ENCODE peak calls at places on chromosomes 13 and 19, in six cellular contexts. One of them, this sample, is unnamed.
A peak's percentile ranks its signal among the peaks of the same experiment; 100 is the strongest.

GRCh38 chr19:2609389-2610116 is 92.9 kb downstream of the GNG7 start:
- DNase-seq in NCI-H446: no peak
- DNase-seq in HFF-Myc: no peak
- DNase-seq in activated CD8-positive, alpha-beta T cell treated with anti-CD3 and anti-CD28 coated beads, Interleukin-2, amount 10 ng/mL, durations not matched to agents 7 days and 5 days: no peak
- DNase-seq in activated CD4-positive, alpha-beta memory T cell treated with anti-CD3 and anti-CD28 coated beads, Interleukin-2, amount 10 ng/mL, durations not matched to agents 7 days and 5 days: no peak
- DNase-seq in GM19239: no peak
- DNase-seq in this sample: no peak

GRCh38 chr13:95523598-95523997 is 28.9 kb upstream of the CLDN10 start:
- DNase-seq in NCI-H446: no peak
- DNase-seq in HFF-Myc: no peak
- DNase-seq in activated CD8-positive, alpha-beta T cell treated with anti-CD3 and anti-CD28 coated beads, Interleukin-2, amount 10 ng/mL, durations not matched to agents 7 days and 5 days: no peak
- DNase-seq in activated CD4-positive, alpha-beta memory T cell treated with anti-CD3 and anti-CD28 coated beads, Interleukin-2, amount 10 ng/mL, durations not matched to agents 7 days and 5 days: no peak
- DNase-seq in GM19239: no peak
- DNase-seq in this sample: no peak

GRCh38 chr13:108911807-108912206 is 282.4 kb downstream of the MYO16 start:
- DNase-seq in NCI-H446: no peak
- DNase-seq in HFF-Myc: no peak
- DNase-seq in activated CD8-positive, alpha-beta T cell treated with anti-CD3 and anti-CD28 coated beads, Interleukin-2, amount 10 ng/mL, durations not matched to agents 7 days and 5 days: no peak
- DNase-seq in activated CD4-positive, alpha-beta memory T cell treated with anti-CD3 and anti-CD28 coated beads, Interleukin-2, amount 10 ng/mL, durations not matched to agents 7 days and 5 days: no peak
- DNase-seq in GM19239: no peak
- DNase-seq in this sample: no peak

GRCh38 chr13:35460061-35460460 is 16.4 kb downstream of the MAB21L1 start:
- DNase-seq in NCI-H446: no peak
- DNase-seq in HFF-Myc: no peak
- DNase-seq in activated CD8-positive, alpha-beta T cell treated with anti-CD3 and anti-CD28 coated beads, Interleukin-2, amount 10 ng/mL, durations not matched to agents 7 days and 5 days: no peak
- DNase-seq in activated CD4-positive, alpha-beta memory T cell treated with anti-CD3 and anti-CD28 coated beads, Interleukin-2, amount 10 ng/mL, durations not matched to agents 7 days and 5 days: no peak
- DNase-seq in GM19239: no peak
- DNase-seq in this sample: no peak

GRCh38 chr13:23531446-23531845 is 38.8 kb upstream of the TNFRSF19 start:
- DNase-seq in NCI-H446: no peak
- DNase-seq in HFF-Myc: no peak
- DNase-seq in activated CD8-positive, alpha-beta T cell treated with anti-CD3 and anti-CD28 coated beads, Interleukin-2, amount 10 ng/mL, durations not matched to agents 7 days and 5 days: no peak
- DNase-seq in activated CD4-positive, alpha-beta memory T cell treated with anti-CD3 and anti-CD28 coated beads, Interleukin-2, amount 10 ng/mL, durations not matched to agents 7 days and 5 days: no peak
- DNase-seq in GM19239: no peak
- DNase-seq in this sample: no peak

GRCh38 chr19:11528551-11529341 is at the start of gene ECSIT:
- DNase-seq in NCI-H446: peak; percentile 98
- DNase-seq in HFF-Myc: peak; percentile 93
- DNase-seq in activated CD8-positive, alpha-beta T cell treated with anti-CD3 and anti-CD28 coated beads, Interleukin-2, amount 10 ng/mL, durations not matched to agents 7 days and 5 days: peak; percentile 95
- DNase-seq in activated CD4-positive, alpha-beta memory T cell treated with anti-CD3 and anti-CD28 coated beads, Interleukin-2, amount 10 ng/mL, durations not matched to agents 7 days and 5 days: peak; percentile 94
- DNase-seq in GM19239: peak; percentile 97
- DNase-seq in this sample: peak; percentile 92

GRCh38 chr19:4077800-4078683 is 11.3 kb upstream of the ZBTB7A start:
- DNase-seq in NCI-H446: no peak
- DNase-seq in HFF-Myc: no peak
- DNase-seq in activated CD8-positive, alpha-beta T cell treated with anti-CD3 and anti-CD28 coated beads, Interleukin-2, amount 10 ng/mL, durations not matched to agents 7 days and 5 days: peak; percentile 72
- DNase-seq in activated CD4-positive, alpha-beta memory T cell treated with anti-CD3 and anti-CD28 coated beads, Interleukin-2, amount 10 ng/mL, durations not matched to agents 7 days and 5 days: peak; percentile 66
- DNase-seq in GM19239: peak; percentile 74
- DNase-seq in this sample: no peak

GRCh38 chr13:109778102-109778542 is 8.3 kb downstream of the IRS2 start:
- DNase-seq in NCI-H446: no peak
- DNase-seq in HFF-Myc: no peak
- DNase-seq in activated CD8-positive, alpha-beta T cell treated with anti-CD3 and anti-CD28 coated beads, Interleukin-2, amount 10 ng/mL, durations not matched to agents 7 days and 5 days: no peak
- DNase-seq in activated CD4-positive, alpha-beta memory T cell treated with anti-CD3 and anti-CD28 coated beads, Interleukin-2, amount 10 ng/mL, durations not matched to agents 7 days and 5 days: peak; percentile 20
- DNase-seq in GM19239: no peak
- DNase-seq in this sample: no peak

GRCh38 chr13:79508224-79508961 is 27.4 kb downstream of the NDFIP2 start:
- DNase-seq in NCI-H446: no peak
- DNase-seq in HFF-Myc: no peak
- DNase-seq in activated CD8-positive, alpha-beta T cell treated with anti-CD3 and anti-CD28 coated beads, Interleukin-2, amount 10 ng/mL, durations not matched to agents 7 days and 5 days: no peak
- DNase-seq in activated CD4-positive, alpha-beta memory T cell treated with anti-CD3 and anti-CD28 coated beads, Interleukin-2, amount 10 ng/mL, durations not matched to agents 7 days and 5 days: no peak
- DNase-seq in GM19239: no peak
- DNase-seq in this sample: no peak

GRCh38 chr19:29624489-29625210 is 18.6 kb downstream of the POP4 start:
- DNase-seq in NCI-H446: no peak
- DNase-seq in HFF-Myc: no peak
- DNase-seq in activated CD8-positive, alpha-beta T cell treated with anti-CD3 and anti-CD28 coated beads, Interleukin-2, amount 10 ng/mL, durations not matched to agents 7 days and 5 days: no peak
- DNase-seq in activated CD4-positive, alpha-beta memory T cell treated with anti-CD3 and anti-CD28 coated beads, Interleukin-2, amount 10 ng/mL, durations not matched to agents 7 days and 5 days: no peak
- DNase-seq in GM19239: no peak
- DNase-seq in this sample: no peak

GRCh38 chr19:37470216-37470615 is 1.1 kb downstream of the ZNF570 start:
- DNase-seq in NCI-H446: no peak
- DNase-seq in HFF-Myc: no peak
- DNase-seq in activated CD8-positive, alpha-beta T cell treated with anti-CD3 and anti-CD28 coated beads, Interleukin-2, amount 10 ng/mL, durations not matched to agents 7 days and 5 days: no peak
- DNase-seq in activated CD4-positive, alpha-beta memory T cell treated with anti-CD3 and anti-CD28 coated beads, Interleukin-2, amount 10 ng/mL, durations not matched to agents 7 days and 5 days: no peak
- DNase-seq in GM19239: no peak
- DNase-seq in this sample: no peak

GRCh38 chr19:10503002-10503789 is at the start of gene KEAP1:
- DNase-seq in NCI-H446: no peak
- DNase-seq in HFF-Myc: no peak
- DNase-seq in activated CD8-positive, alpha-beta T cell treated with anti-CD3 and anti-CD28 coated beads, Interleukin-2, amount 10 ng/mL, durations not matched to agents 7 days and 5 days: peak; percentile 51
- DNase-seq in activated CD4-positive, alpha-beta memory T cell treated with anti-CD3 and anti-CD28 coated beads, Interleukin-2, amount 10 ng/mL, durations not matched to agents 7 days and 5 days: peak; percentile 47
- DNase-seq in GM19239: no peak
- DNase-seq in this sample: no peak

GRCh38 chr13:41960195-41960699 is 662 bp downstream of the VWA8 start:
- DNase-seq in NCI-H446: no peak
- DNase-seq in HFF-Myc: no peak
- DNase-seq in activated CD8-positive, alpha-beta T cell treated with anti-CD3 and anti-CD28 coated beads, Interleukin-2, amount 10 ng/mL, durations not matched to agents 7 days and 5 days: no peak
- DNase-seq in activated CD4-positive, alpha-beta memory T cell treated with anti-CD3 and anti-CD28 coated beads, Interleukin-2, amount 10 ng/mL, durations not matched to agents 7 days and 5 days: no peak
- DNase-seq in GM19239: no peak
- DNase-seq in this sample: no peak

GRCh38 chr13:110017379-110017778 is 231.0 kb upstream of the IRS2 start:
- DNase-seq in NCI-H446: no peak
- DNase-seq in HFF-Myc: peak; percentile 95
- DNase-seq in activated CD8-positive, alpha-beta T cell treated with anti-CD3 and anti-CD28 coated beads, Interleukin-2, amount 10 ng/mL, durations not matched to agents 7 days and 5 days: no peak
- DNase-seq in activated CD4-positive, alpha-beta memory T cell treated with anti-CD3 and anti-CD28 coated beads, Interleukin-2, amount 10 ng/mL, durations not matched to agents 7 days and 5 days: no peak
- DNase-seq in GM19239: no peak
- DNase-seq in this sample: no peak

GRCh38 chr19:16588824-16589577 is 16.8 kb upstream of the SLC35E1 start:
- DNase-seq in NCI-H446: no peak
- DNase-seq in HFF-Myc: no peak
- DNase-seq in activated CD8-positive, alpha-beta T cell treated with anti-CD3 and anti-CD28 coated beads, Interleukin-2, amount 10 ng/mL, durations not matched to agents 7 days and 5 days: no peak
- DNase-seq in activated CD4-positive, alpha-beta memory T cell treated with anti-CD3 and anti-CD28 coated beads, Interleukin-2, amount 10 ng/mL, durations not matched to agents 7 days and 5 days: no peak
- DNase-seq in GM19239: no peak
- DNase-seq in this sample: no peak

GRCh38 chr13:43583331-43583730 is 203.4 kb downstream of the ENOX1 start:
- DNase-seq in NCI-H446: no peak
- DNase-seq in HFF-Myc: no peak
- DNase-seq in activated CD8-positive, alpha-beta T cell treated with anti-CD3 and anti-CD28 coated beads, Interleukin-2, amount 10 ng/mL, durations not matched to agents 7 days and 5 days: no peak
- DNase-seq in activated CD4-positive, alpha-beta memory T cell treated with anti-CD3 and anti-CD28 coated beads, Interleukin-2, amount 10 ng/mL, durations not matched to agents 7 days and 5 days: no peak
- DNase-seq in GM19239: no peak
- DNase-seq in this sample: no peak

GRCh38 chr13:28716511-28716910 is 2.3 kb downstream of the SLC46A3 start:
- DNase-seq in NCI-H446: no peak
- DNase-seq in HFF-Myc: peak; percentile 68
- DNase-seq in activated CD8-positive, alpha-beta T cell treated with anti-CD3 and anti-CD28 coated beads, Interleukin-2, amount 10 ng/mL, durations not matched to agents 7 days and 5 days: no peak
- DNase-seq in activated CD4-positive, alpha-beta memory T cell treated with anti-CD3 and anti-CD28 coated beads, Interleukin-2, amount 10 ng/mL, durations not matched to agents 7 days and 5 days: no peak
- DNase-seq in GM19239: no peak
- DNase-seq in this sample: no peak

GRCh38 chr13:26721251-26721939 is 39.2 kb downstream of the GPR12 start:
- DNase-seq in NCI-H446: no peak
- DNase-seq in HFF-Myc: no peak
- DNase-seq in activated CD8-positive, alpha-beta T cell treated with anti-CD3 and anti-CD28 coated beads, Interleukin-2, amount 10 ng/mL, durations not matched to agents 7 days and 5 days: peak; percentile 77
- DNase-seq in activated CD4-positive, alpha-beta memory T cell treated with anti-CD3 and anti-CD28 coated beads, Interleukin-2, amount 10 ng/mL, durations not matched to agents 7 days and 5 days: peak; percentile 45
- DNase-seq in GM19239: peak; percentile 27
- DNase-seq in this sample: peak; percentile 65

GRCh38 chr13:45623516-45624090 is 8.1 kb upstream of the ERICH6B start:
- DNase-seq in NCI-H446: no peak
- DNase-seq in HFF-Myc: no peak
- DNase-seq in activated CD8-positive, alpha-beta T cell treated with anti-CD3 and anti-CD28 coated beads, Interleukin-2, amount 10 ng/mL, durations not matched to agents 7 days and 5 days: no peak
- DNase-seq in activated CD4-positive, alpha-beta memory T cell treated with anti-CD3 and anti-CD28 coated beads, Interleukin-2, amount 10 ng/mL, durations not matched to agents 7 days and 5 days: no peak
- DNase-seq in GM19239: no peak
- DNase-seq in this sample: peak; percentile 22

GRCh38 chr13:107117327-107118012 is 549.5 kb upstream of the ARGLU1 start:
- DNase-seq in NCI-H446: no peak
- DNase-seq in HFF-Myc: no peak
- DNase-seq in activated CD8-positive, alpha-beta T cell treated with anti-CD3 and anti-CD28 coated beads, Interleukin-2, amount 10 ng/mL, durations not matched to agents 7 days and 5 days: no peak
- DNase-seq in activated CD4-positive, alpha-beta memory T cell treated with anti-CD3 and anti-CD28 coated beads, Interleukin-2, amount 10 ng/mL, durations not matched to agents 7 days and 5 days: no peak
- DNase-seq in GM19239: no peak
- DNase-seq in this sample: no peak

GRCh38 chr19:17576758-17577532 is 21.5 kb downstream of the COLGALT1 start:
- DNase-seq in NCI-H446: no peak
- DNase-seq in HFF-Myc: no peak
- DNase-seq in activated CD8-positive, alpha-beta T cell treated with anti-CD3 and anti-CD28 coated beads, Interleukin-2, amount 10 ng/mL, durations not matched to agents 7 days and 5 days: peak; percentile 35
- DNase-seq in activated CD4-positive, alpha-beta memory T cell treated with anti-CD3 and anti-CD28 coated beads, Interleukin-2, amount 10 ng/mL, durations not matched to agents 7 days and 5 days: peak; percentile 24
- DNase-seq in GM19239: no peak
- DNase-seq in this sample: no peak

GRCh38 chr19:21680679-21681078 is 86.7 kb downstream of the ZNF100 start:
- DNase-seq in NCI-H446: no peak
- DNase-seq in HFF-Myc: no peak
- DNase-seq in activated CD8-positive, alpha-beta T cell treated with anti-CD3 and anti-CD28 coated beads, Interleukin-2, amount 10 ng/mL, durations not matched to agents 7 days and 5 days: no peak
- DNase-seq in activated CD4-positive, alpha-beta memory T cell treated with anti-CD3 and anti-CD28 coated beads, Interleukin-2, amount 10 ng/mL, durations not matched to agents 7 days and 5 days: no peak
- DNase-seq in GM19239: no peak
- DNase-seq in this sample: no peak

GRCh38 chr19:4910594-4911273 is 1.4 kb downstream of the UHRF1 start:
- DNase-seq in NCI-H446: no peak
- DNase-seq in HFF-Myc: no peak
- DNase-seq in activated CD8-positive, alpha-beta T cell treated with anti-CD3 and anti-CD28 coated beads, Interleukin-2, amount 10 ng/mL, durations not matched to agents 7 days and 5 days: peak; percentile 53
- DNase-seq in activated CD4-positive, alpha-beta memory T cell treated with anti-CD3 and anti-CD28 coated beads, Interleukin-2, amount 10 ng/mL, durations not matched to agents 7 days and 5 days: peak; percentile 29
- DNase-seq in GM19239: peak; percentile 37
- DNase-seq in this sample: no peak

GRCh38 chr19:14063100-14063499 is 1.2 kb upstream of the PALM3 start:
- DNase-seq in NCI-H446: no peak
- DNase-seq in HFF-Myc: no peak
- DNase-seq in activated CD8-positive, alpha-beta T cell treated with anti-CD3 and anti-CD28 coated beads, Interleukin-2, amount 10 ng/mL, durations not matched to agents 7 days and 5 days: no peak
- DNase-seq in activated CD4-positive, alpha-beta memory T cell treated with anti-CD3 and anti-CD28 coated beads, Interleukin-2, amount 10 ng/mL, durations not matched to agents 7 days and 5 days: no peak
- DNase-seq in GM19239: no peak
- DNase-seq in this sample: no peak

GRCh38 chr13:113616281-113616906 is 31.8 kb downstream of the TFDP1 start:
- DNase-seq in NCI-H446: no peak
- DNase-seq in HFF-Myc: no peak
- DNase-seq in activated CD8-positive, alpha-beta T cell treated with anti-CD3 and anti-CD28 coated beads, Interleukin-2, amount 10 ng/mL, durations not matched to agents 7 days and 5 days: no peak
- DNase-seq in activated CD4-positive, alpha-beta memory T cell treated with anti-CD3 and anti-CD28 coated beads, Interleukin-2, amount 10 ng/mL, durations not matched to agents 7 days and 5 days: no peak
- DNase-seq in GM19239: no peak
- DNase-seq in this sample: no peak

GRCh38 chr19:35314858-35315470 is 14.0 kb upstream of the CD22 start:
- DNase-seq in NCI-H446: no peak
- DNase-seq in HFF-Myc: no peak
- DNase-seq in activated CD8-positive, alpha-beta T cell treated with anti-CD3 and anti-CD28 coated beads, Interleukin-2, amount 10 ng/mL, durations not matched to agents 7 days and 5 days: no peak
- DNase-seq in activated CD4-positive, alpha-beta memory T cell treated with anti-CD3 and anti-CD28 coated beads, Interleukin-2, amount 10 ng/mL, durations not matched to agents 7 days and 5 days: no peak
- DNase-seq in GM19239: no peak
- DNase-seq in this sample: no peak

GRCh38 chr19:14496849-14497346 is 971 bp upstream of the GIPC1 start:
- DNase-seq in NCI-H446: no peak
- DNase-seq in HFF-Myc: no peak
- DNase-seq in activated CD8-positive, alpha-beta T cell treated with anti-CD3 and anti-CD28 coated beads, Interleukin-2, amount 10 ng/mL, durations not matched to agents 7 days and 5 days: no peak
- DNase-seq in activated CD4-positive, alpha-beta memory T cell treated with anti-CD3 and anti-CD28 coated beads, Interleukin-2, amount 10 ng/mL, durations not matched to agents 7 days and 5 days: no peak
- DNase-seq in GM19239: no peak
- DNase-seq in this sample: no peak

GRCh38 chr13:25654332-25654731 is 282.6 kb downstream of the ATP8A2 start:
- DNase-seq in NCI-H446: no peak
- DNase-seq in HFF-Myc: no peak
- DNase-seq in activated CD8-positive, alpha-beta T cell treated with anti-CD3 and anti-CD28 coated beads, Interleukin-2, amount 10 ng/mL, durations not matched to agents 7 days and 5 days: no peak
- DNase-seq in activated CD4-positive, alpha-beta memory T cell treated with anti-CD3 and anti-CD28 coated beads, Interleukin-2, amount 10 ng/mL, durations not matched to agents 7 days and 5 days: no peak
- DNase-seq in GM19239: no peak
- DNase-seq in this sample: no peak

GRCh38 chr13:107427531-107427930 is 787.8 kb downstream of the LIG4 start:
- DNase-seq in NCI-H446: no peak
- DNase-seq in HFF-Myc: no peak
- DNase-seq in activated CD8-positive, alpha-beta T cell treated with anti-CD3 and anti-CD28 coated beads, Interleukin-2, amount 10 ng/mL, durations not matched to agents 7 days and 5 days: no peak
- DNase-seq in activated CD4-positive, alpha-beta memory T cell treated with anti-CD3 and anti-CD28 coated beads, Interleukin-2, amount 10 ng/mL, durations not matched to agents 7 days and 5 days: no peak
- DNase-seq in GM19239: no peak
- DNase-seq in this sample: no peak

GRCh38 chr19:31331536-31331935 is 17.7 kb downstream of the TSHZ3 start:
- DNase-seq in NCI-H446: no peak
- DNase-seq in HFF-Myc: no peak
- DNase-seq in activated CD8-positive, alpha-beta T cell treated with anti-CD3 and anti-CD28 coated beads, Interleukin-2, amount 10 ng/mL, durations not matched to agents 7 days and 5 days: no peak
- DNase-seq in activated CD4-positive, alpha-beta memory T cell treated with anti-CD3 and anti-CD28 coated beads, Interleukin-2, amount 10 ng/mL, durations not matched to agents 7 days and 5 days: no peak
- DNase-seq in GM19239: no peak
- DNase-seq in this sample: no peak

GRCh38 chr13:66508153-66508909 is 721.8 kb downstream of the PCDH9 start:
- DNase-seq in NCI-H446: no peak
- DNase-seq in HFF-Myc: no peak
- DNase-seq in activated CD8-positive, alpha-beta T cell treated with anti-CD3 and anti-CD28 coated beads, Interleukin-2, amount 10 ng/mL, durations not matched to agents 7 days and 5 days: no peak
- DNase-seq in activated CD4-positive, alpha-beta memory T cell treated with anti-CD3 and anti-CD28 coated beads, Interleukin-2, amount 10 ng/mL, durations not matched to agents 7 days and 5 days: no peak
- DNase-seq in GM19239: no peak
- DNase-seq in this sample: no peak

GRCh38 chr19:31330237-31330636 is 19.0 kb downstream of the TSHZ3 start:
- DNase-seq in NCI-H446: no peak
- DNase-seq in HFF-Myc: no peak
- DNase-seq in activated CD8-positive, alpha-beta T cell treated with anti-CD3 and anti-CD28 coated beads, Interleukin-2, amount 10 ng/mL, durations not matched to agents 7 days and 5 days: no peak
- DNase-seq in activated CD4-positive, alpha-beta memory T cell treated with anti-CD3 and anti-CD28 coated beads, Interleukin-2, amount 10 ng/mL, durations not matched to agents 7 days and 5 days: no peak
- DNase-seq in GM19239: no peak
- DNase-seq in this sample: no peak

GRCh38 chr13:112103971-112104872 is 37.3 kb downstream of the SOX1 start:
- DNase-seq in NCI-H446: no peak
- DNase-seq in HFF-Myc: no peak
- DNase-seq in activated CD8-positive, alpha-beta T cell treated with anti-CD3 and anti-CD28 coated beads, Interleukin-2, amount 10 ng/mL, durations not matched to agents 7 days and 5 days: no peak
- DNase-seq in activated CD4-positive, alpha-beta memory T cell treated with anti-CD3 and anti-CD28 coated beads, Interleukin-2, amount 10 ng/mL, durations not matched to agents 7 days and 5 days: no peak
- DNase-seq in GM19239: no peak
- DNase-seq in this sample: no peak

GRCh38 chr13:48904668-48905290 is 70.9 kb upstream of the FNDC3A start:
- DNase-seq in NCI-H446: no peak
- DNase-seq in HFF-Myc: no peak
- DNase-seq in activated CD8-positive, alpha-beta T cell treated with anti-CD3 and anti-CD28 coated beads, Interleukin-2, amount 10 ng/mL, durations not matched to agents 7 days and 5 days: no peak
- DNase-seq in activated CD4-positive, alpha-beta memory T cell treated with anti-CD3 and anti-CD28 coated beads, Interleukin-2, amount 10 ng/mL, durations not matched to agents 7 days and 5 days: no peak
- DNase-seq in GM19239: no peak
- DNase-seq in this sample: no peak

GRCh38 chr19:16249826-16250434 is 52.2 kb downstream of the AP1M1 start:
- DNase-seq in NCI-H446: no peak
- DNase-seq in HFF-Myc: peak; percentile 32
- DNase-seq in activated CD8-positive, alpha-beta T cell treated with anti-CD3 and anti-CD28 coated beads, Interleukin-2, amount 10 ng/mL, durations not matched to agents 7 days and 5 days: no peak
- DNase-seq in activated CD4-positive, alpha-beta memory T cell treated with anti-CD3 and anti-CD28 coated beads, Interleukin-2, amount 10 ng/mL, durations not matched to agents 7 days and 5 days: no peak
- DNase-seq in GM19239: no peak
- DNase-seq in this sample: no peak

GRCh38 chr13:98796798-98797197 is 44.3 kb upstream of the SLC15A1 start:
- DNase-seq in NCI-H446: no peak
- DNase-seq in HFF-Myc: no peak
- DNase-seq in activated CD8-positive, alpha-beta T cell treated with anti-CD3 and anti-CD28 coated beads, Interleukin-2, amount 10 ng/mL, durations not matched to agents 7 days and 5 days: no peak
- DNase-seq in activated CD4-positive, alpha-beta memory T cell treated with anti-CD3 and anti-CD28 coated beads, Interleukin-2, amount 10 ng/mL, durations not matched to agents 7 days and 5 days: no peak
- DNase-seq in GM19239: no peak
- DNase-seq in this sample: no peak

GRCh38 chr19:33514885-33515485 is 6.6 kb downstream of the PEPD start:
- DNase-seq in NCI-H446: no peak
- DNase-seq in HFF-Myc: no peak
- DNase-seq in activated CD8-positive, alpha-beta T cell treated with anti-CD3 and anti-CD28 coated beads, Interleukin-2, amount 10 ng/mL, durations not matched to agents 7 days and 5 days: no peak
- DNase-seq in activated CD4-positive, alpha-beta memory T cell treated with anti-CD3 and anti-CD28 coated beads, Interleukin-2, amount 10 ng/mL, durations not matched to agents 7 days and 5 days: peak; percentile 76
- DNase-seq in GM19239: no peak
- DNase-seq in this sample: no peak

GRCh38 chr13:44576396-44577235 is 486 bp upstream of the TSC22D1 start:
- DNase-seq in NCI-H446: no peak
- DNase-seq in HFF-Myc: no peak
- DNase-seq in activated CD8-positive, alpha-beta T cell treated with anti-CD3 and anti-CD28 coated beads, Interleukin-2, amount 10 ng/mL, durations not matched to agents 7 days and 5 days: no peak
- DNase-seq in activated CD4-positive, alpha-beta memory T cell treated with anti-CD3 and anti-CD28 coated beads, Interleukin-2, amount 10 ng/mL, durations not matched to agents 7 days and 5 days: peak; percentile 21
- DNase-seq in GM19239: peak; percentile 7
- DNase-seq in this sample: no peak

GRCh38 chr19:45809643-45810159 is 5.4 kb downstream of the RSPH6A start:
- DNase-seq in NCI-H446: no peak
- DNase-seq in HFF-Myc: peak; percentile 92
- DNase-seq in activated CD8-positive, alpha-beta T cell treated with anti-CD3 and anti-CD28 coated beads, Interleukin-2, amount 10 ng/mL, durations not matched to agents 7 days and 5 days: no peak
- DNase-seq in activated CD4-positive, alpha-beta memory T cell treated with anti-CD3 and anti-CD28 coated beads, Interleukin-2, amount 10 ng/mL, durations not matched to agents 7 days and 5 days: no peak
- DNase-seq in GM19239: no peak
- DNase-seq in this sample: no peak